ENCODE peak calls at places on chromosome 17, in five cellular contexts. I is GM12865, L is H9, J is AG10803, K is T follicular helper cell. E is an unnamed sample.

GRCh38 chr17:46063239-46063638 is 64.2 kb downstream of the STH start:
- DNase-seq in I (no peak), L (no peak), J (peak; percentile 89), K (no peak), E (no peak)

GRCh38 chr17:951388-952132 is 28.0 kb downstream of the NXN start:
- DNase-seq in I (no peak), L (peak; percentile 94), J (peak; percentile 93), K (no peak), E (no peak)

GRCh38 chr17:29807520-29808361 is 122.3 kb downstream of the SSH2 start:
- DNase-seq in I (peak; percentile 76), L (peak; percentile 50), J (peak; percentile 68), K (peak; percentile 66), E (no peak)

GRCh38 chr17:13735444-13735843 is 133.7 kb upstream of the HS3ST3A1 start:
- DNase-seq in I (no peak), L (peak; percentile 64), J (peak; percentile 27), K (no peak), E (peak; percentile 95)

GRCh38 chr17:10297691-10298090 is 75.1 kb downstream of the MYH13 start:
- DNase-seq in I (no peak), L (no peak), J (no peak), K (no peak), E (no peak)

GRCh38 chr17:65975878-65976277 is 216.1 kb downstream of the CEP112 start:
- DNase-seq in I (no peak), L (no peak), J (no peak), K (no peak), E (no peak)

GRCh38 chr17:79695293-79696158 is 35.2 kb upstream of the ENPP7 start:
- DNase-seq in I (no peak), L (no peak), J (peak; percentile 13), K (no peak), E (peak; percentile 45)

GRCh38 chr17:74756891-74757290 is 8.5 kb downstream of the NHERF1 start:
- DNase-seq in I (no peak), L (no peak), J (no peak), K (no peak), E (no peak)

GRCh38 chr17:79777844-79778503 is at the start of gene CBX2:
- DNase-seq in I (peak; percentile 79), L (peak; percentile 88), J (peak; percentile 53), K (peak; percentile 63), E (no peak)

GRCh38 chr17:42677012-42677857 is 441 bp upstream of the PLEKHH3 start:
- DNase-seq in I (peak; percentile 100), L (peak; percentile 100), J (peak; percentile 99), K (peak; percentile 98), E (peak; percentile 96)

GRCh38 chr17:40540448-40540847 is 24.8 kb downstream of the CCR7 start:
- DNase-seq in I (no peak), L (no peak), J (no peak), K (no peak), E (no peak)

GRCh38 chr17:1110524-1110843 is 69.3 kb downstream of the ABR start:
- DNase-seq in I (no peak), L (no peak), J (no peak), K (no peak), E (no peak)

GRCh38 chr17:77462101-77462500 is 321.3 kb downstream of the SEC14L1 start:
- DNase-seq in I (peak; percentile 95), L (no peak), J (no peak), K (no peak), E (no peak)

GRCh38 chr17:8326591-8327583 is 12.8 kb upstream of the ODF4 start:
- DNase-seq in I (no peak), L (no peak), J (peak; percentile 23), K (no peak), E (no peak)

GRCh38 chr17:71484546-71484945 is 636.3 kb upstream of the SOX9 start:
- DNase-seq in I (no peak), L (no peak), J (peak; percentile 69), K (no peak), E (no peak)

GRCh38 chr17:31745964-31746650 is 112.9 kb downstream of the COPRS start:
- DNase-seq in I (no peak), L (no peak), J (no peak), K (no peak), E (no peak)

E was measured in NCI-H524 treated with DMSO at 0.1 percent for 48 hours.